ENCODE peak calls at places on chromosome 15, in four cellular contexts. One of them, this sample, is unnamed.

GRCh38 chr15:45165536-45165935 is 22.2 kb downstream of the SHF start:
- DNase-seq in AG04449: no peak
- DNase-seq in CD8-positive, alpha-beta T cell: no peak
- DNase-seq in HAP-1: no peak
- DNase-seq in this sample: no peak

GRCh38 chr15:88874275-88874674 is 21.1 kb downstream of the HAPLN3 start:
- DNase-seq in CD8-positive, alpha-beta T cell: no peak
- DNase-seq in HAP-1: no peak
- DNase-seq in AG04449: no peak
- DNase-seq in this sample: no peak

GRCh38 chr15:74202461-74203401 is at the start of gene STRA6:
- DNase-seq in HAP-1: peak
- DNase-seq in AG04449: no peak
- DNase-seq in CD8-positive, alpha-beta T cell: no peak
- DNase-seq in this sample: no peak

GRCh38 chr15:23642413-23643044 is 5.1 kb downstream of the MAGEL2 start:
- DNase-seq in AG04449: no peak
- DNase-seq in CD8-positive, alpha-beta T cell: peak
- DNase-seq in HAP-1: peak
- DNase-seq in this sample: no peak

GRCh38 chr15:84082739-84083138 is 152.8 kb upstream of the GOLGA6L4 start:
- DNase-seq in CD8-positive, alpha-beta T cell: no peak
- DNase-seq in AG04449: no peak
- DNase-seq in HAP-1: no peak
- DNase-seq in this sample: no peak

GRCh38 chr15:98025237-98025636 is 64.7 kb downstream of the ARRDC4 start:
- DNase-seq in HAP-1: no peak
- DNase-seq in AG04449: no peak
- DNase-seq in CD8-positive, alpha-beta T cell: no peak
- DNase-seq in this sample: no peak

GRCh38 chr15:101482526-101483371 is 6.8 kb downstream of the PCSK6 start:
- DNase-seq in HAP-1: no peak
- DNase-seq in CD8-positive, alpha-beta T cell: no peak
- DNase-seq in AG04449: no peak
- DNase-seq in this sample: no peak

GRCh38 chr15:71651750-71652186 is 158.6 kb upstream of the NR2E3 start:
- DNase-seq in AG04449: peak
- DNase-seq in HAP-1: peak
- DNase-seq in CD8-positive, alpha-beta T cell: no peak
- DNase-seq in this sample: no peak

GRCh38 chr15:61749169-61749568 is 311.1 kb downstream of the VPS13C start:
- DNase-seq in CD8-positive, alpha-beta T cell: no peak
- DNase-seq in HAP-1: no peak
- DNase-seq in AG04449: no peak
- DNase-seq in this sample: no peak

GRCh38 chr15:88881781-88882180 is 13.6 kb downstream of the HAPLN3 start:
- DNase-seq in AG04449: no peak
- DNase-seq in HAP-1: no peak
- DNase-seq in CD8-positive, alpha-beta T cell: no peak
- DNase-seq in this sample: no peak

GRCh38 chr15:38883987-38884386 is 319.4 kb upstream of the RASGRP1 start:
- DNase-seq in CD8-positive, alpha-beta T cell: no peak
- DNase-seq in HAP-1: no peak
- DNase-seq in AG04449: no peak
- DNase-seq in this sample: no peak

GRCh38 chr15:43913941-43914340 is 87.1 kb downstream of the WDR76 start:
- DNase-seq in CD8-positive, alpha-beta T cell: no peak
- DNase-seq in HAP-1: no peak
- DNase-seq in AG04449: no peak
- DNase-seq in this sample: no peak

GRCh38 chr15:87287156-87287555 is 969.4 kb downstream of the NTRK3 start:
- DNase-seq in CD8-positive, alpha-beta T cell: no peak
- DNase-seq in HAP-1: no peak
- DNase-seq in AG04449: peak
- DNase-seq in this sample: no peak

GRCh38 chr15:76060098-76060989 is 559 bp downstream of the TMEM266 start:
- DNase-seq in CD8-positive, alpha-beta T cell: no peak
- DNase-seq in HAP-1: no peak
- DNase-seq in AG04449: no peak
- DNase-seq in this sample: no peak

GRCh38 chr15:78739206-78739605 is 72.1 kb downstream of the ADAMTS7 start:
- DNase-seq in AG04449: no peak
- DNase-seq in HAP-1: peak
- DNase-seq in CD8-positive, alpha-beta T cell: no peak
- DNase-seq in this sample: peak

GRCh38 chr15:96342611-96343528 is 12.4 kb downstream of the NR2F2 start:
- DNase-seq in HAP-1: no peak
- DNase-seq in CD8-positive, alpha-beta T cell: no peak
- DNase-seq in AG04449: no peak
- DNase-seq in this sample: no peak

GRCh38 chr15:95932676-95933075 is 397.8 kb upstream of the NR2F2 start:
- DNase-seq in AG04449: peak
- DNase-seq in HAP-1: no peak
- DNase-seq in CD8-positive, alpha-beta T cell: no peak
- DNase-seq in this sample: no peak

GRCh38 chr15:56254270-56254669 is 10.6 kb upstream of the RFX7 start:
- DNase-seq in HAP-1: no peak
- DNase-seq in AG04449: no peak
- DNase-seq in CD8-positive, alpha-beta T cell: no peak
- DNase-seq in this sample: no peak

GRCh38 chr15:64527263-64527984 is 67.0 kb downstream of the ZNF609 start:
- DNase-seq in HAP-1: no peak
- DNase-seq in CD8-positive, alpha-beta T cell: no peak
- DNase-seq in AG04449: peak
- DNase-seq in this sample: no peak

GRCh38 chr15:88759872-88760271 is 43.4 kb upstream of the ACAN start:
- DNase-seq in CD8-positive, alpha-beta T cell: no peak
- DNase-seq in AG04449: no peak
- DNase-seq in HAP-1: no peak
- DNase-seq in this sample: no peak

GRCh38 chr15:82709081-82709420 is 624 bp downstream of the AP3B2 start:
- DNase-seq in HAP-1: peak
- DNase-seq in AG04449: no peak
- DNase-seq in CD8-positive, alpha-beta T cell: no peak
- DNase-seq in this sample: no peak

GRCh38 chr15:96551196-96551595 is 220.7 kb downstream of the NR2F2 start:
- DNase-seq in AG04449: no peak
- DNase-seq in HAP-1: no peak
- DNase-seq in CD8-positive, alpha-beta T cell: no peak
- DNase-seq in this sample: no peak

GRCh38 chr15:31740203-31740602 is 290.1 kb upstream of the CHRNA7 start:
- DNase-seq in CD8-positive, alpha-beta T cell: no peak
- DNase-seq in HAP-1: no peak
- DNase-seq in AG04449: no peak
- DNase-seq in this sample: no peak

GRCh38 chr15:45138814-45139765 is 9.3 kb downstream of the DUOX1 start:
- DNase-seq in CD8-positive, alpha-beta T cell: no peak
- DNase-seq in AG04449: no peak
- DNase-seq in HAP-1: no peak
- DNase-seq in this sample: no peak

GRCh38 chr15:68230157-68231100 is 901 bp upstream of the CLN6 start:
- DNase-seq in AG04449: no peak
- DNase-seq in HAP-1: no peak
- DNase-seq in CD8-positive, alpha-beta T cell: no peak
- DNase-seq in this sample: peak

GRCh38 chr15:34650177-34650576 is 66.7 kb upstream of the GOLGA8B start:
- DNase-seq in HAP-1: no peak
- DNase-seq in CD8-positive, alpha-beta T cell: no peak
- DNase-seq in AG04449: peak
- DNase-seq in this sample: no peak

GRCh38 chr15:93235926-93236781 is 147.1 kb upstream of the RGMA start:
- DNase-seq in CD8-positive, alpha-beta T cell: no peak
- DNase-seq in HAP-1: no peak
- DNase-seq in AG04449: no peak
- DNase-seq in this sample: no peak

GRCh38 chr15:45201557-45202246 is 13.9 kb upstream of the SHF start:
- DNase-seq in AG04449: no peak
- DNase-seq in HAP-1: no peak
- DNase-seq in CD8-positive, alpha-beta T cell: no peak
- DNase-seq in this sample: no peak

GRCh38 chr15:28920781-28921331 is 35.1 kb downstream of the APBA2 start:
- DNase-seq in AG04449: no peak
- DNase-seq in CD8-positive, alpha-beta T cell: no peak
- DNase-seq in HAP-1: no peak
- DNase-seq in this sample: no peak

GRCh38 chr15:89810837-89811236 is 3.8 kb downstream of the ANPEP start:
- DNase-seq in HAP-1: no peak
- DNase-seq in AG04449: no peak
- DNase-seq in CD8-positive, alpha-beta T cell: no peak
- DNase-seq in this sample: no peak

GRCh38 chr15:90362936-90363212 is 10.8 kb downstream of the ZNF774 start:
- DNase-seq in AG04449: peak
- DNase-seq in HAP-1: no peak
- DNase-seq in CD8-positive, alpha-beta T cell: no peak
- DNase-seq in this sample: no peak

GRCh38 chr15:74326759-74327158 is 40.7 kb downstream of the CYP11A1 start:
- DNase-seq in CD8-positive, alpha-beta T cell: no peak
- DNase-seq in AG04449: no peak
- DNase-seq in HAP-1: no peak
- DNase-seq in this sample: no peak

GRCh38 chr15:93321881-93322282 is 232.9 kb upstream of the RGMA start:
- DNase-seq in HAP-1: no peak
- DNase-seq in AG04449: no peak
- DNase-seq in CD8-positive, alpha-beta T cell: no peak
- DNase-seq in this sample: no peak

GRCh38 chr15:88606437-88606794 is 14.7 kb upstream of the AEN start:
- DNase-seq in HAP-1: no peak
- DNase-seq in AG04449: no peak
- DNase-seq in CD8-positive, alpha-beta T cell: no peak
- DNase-seq in this sample: peak

GRCh38 chr15:98324341-98324970 is 323.9 kb upstream of the IGF1R start:
- DNase-seq in AG04449: no peak
- DNase-seq in CD8-positive, alpha-beta T cell: no peak
- DNase-seq in HAP-1: no peak
- DNase-seq in this sample: no peak

DNA sequence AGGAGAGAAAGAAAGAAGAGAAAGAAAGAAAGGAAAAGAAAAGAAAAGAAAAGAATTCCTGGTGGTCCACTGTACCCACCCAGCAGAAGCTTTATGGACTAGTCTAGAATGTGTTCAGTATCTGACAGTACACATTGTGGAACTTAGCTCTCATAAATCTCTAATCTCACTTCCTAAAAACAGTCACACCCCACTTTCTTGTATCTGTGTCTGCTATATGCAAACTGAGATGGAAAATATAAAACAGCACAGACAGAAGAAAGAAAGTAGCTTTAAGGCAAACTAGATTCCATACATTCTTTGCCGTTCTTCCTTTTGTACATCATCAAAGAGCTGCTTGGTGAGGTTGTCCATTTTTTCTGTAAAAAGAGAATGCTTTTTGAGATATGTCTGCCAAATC is 41.1 kb upstream of the GNB5 start:
- DNase-seq in HAP-1: no peak
- DNase-seq in AG04449: no peak
- DNase-seq in CD8-positive, alpha-beta T cell: no peak
- DNase-seq in this sample: no peak
- H3K4me3 ChIP-seq in HAP-1: no peak
- H3K4me3 ChIP-seq in AG04449: no peak
- H3K4me3 ChIP-seq in CD8-positive, alpha-beta T cell: no peak
- H3K4me3 ChIP-seq in this sample: no peak

DNA sequence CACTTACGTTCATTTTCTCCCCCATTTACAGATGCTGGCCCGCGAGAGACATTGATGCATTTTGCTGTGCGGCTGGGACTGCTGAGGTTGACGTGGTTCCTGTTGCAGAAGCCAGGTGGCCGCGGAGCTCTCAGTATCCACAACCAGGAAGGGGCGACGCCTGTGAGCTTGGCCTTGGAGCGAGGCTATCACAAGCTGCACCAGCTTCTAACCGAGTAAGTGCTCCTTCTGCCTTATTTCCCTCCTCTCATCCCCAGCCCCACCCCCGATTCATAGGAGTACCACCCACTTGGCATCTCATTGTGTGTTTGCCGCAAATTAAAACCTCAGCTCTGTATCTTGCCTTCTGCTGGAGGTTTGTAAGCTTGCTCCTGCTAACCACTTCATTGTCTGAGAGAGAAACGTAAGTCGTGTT is 163.3 kb downstream of the AKAP13 start:
- DNase-seq in CD8-positive, alpha-beta T cell: peak
- DNase-seq in HAP-1: peak
- DNase-seq in AG04449: no peak
- DNase-seq in this sample: no peak
- H3K4me3 ChIP-seq in CD8-positive, alpha-beta T cell: no peak
- H3K4me3 ChIP-seq in HAP-1: no peak
- H3K4me3 ChIP-seq in AG04449: no peak
- H3K4me3 ChIP-seq in this sample: no peak

GRCh38 chr15:70625438-70625837 is 137.9 kb downstream of the UACA start:
- DNase-seq in AG04449: no peak
- DNase-seq in CD8-positive, alpha-beta T cell: no peak
- DNase-seq in HAP-1: no peak
- DNase-seq in this sample: no peak

GRCh38 chr15:70628542-70628941 is 134.8 kb downstream of the UACA start:
- DNase-seq in HAP-1: no peak
- DNase-seq in AG04449: no peak
- DNase-seq in CD8-positive, alpha-beta T cell: no peak
- DNase-seq in this sample: no peak

GRCh38 chr15:70627322-70627721 is 136.0 kb downstream of the UACA start:
- DNase-seq in CD8-positive, alpha-beta T cell: no peak
- DNase-seq in AG04449: no peak
- DNase-seq in HAP-1: no peak
- DNase-seq in this sample: no peak

GRCh38 chr15:70629735-70630273 is 133.6 kb downstream of the UACA start:
- DNase-seq in HAP-1: no peak
- DNase-seq in AG04449: no peak
- DNase-seq in CD8-positive, alpha-beta T cell: no peak
- DNase-seq in this sample: no peak

GRCh38 chr15:70627734-70628541 is 135.4 kb downstream of the UACA start:
- DNase-seq in CD8-positive, alpha-beta T cell: no peak
- DNase-seq in AG04449: no peak
- DNase-seq in HAP-1: no peak
- DNase-seq in this sample: no peak
- H3K4me3 ChIP-seq in CD8-positive, alpha-beta T cell: no peak
- H3K4me3 ChIP-seq in AG04449: no peak
- H3K4me3 ChIP-seq in HAP-1: no peak
- H3K4me3 ChIP-seq in this sample: no peak

DNA sequence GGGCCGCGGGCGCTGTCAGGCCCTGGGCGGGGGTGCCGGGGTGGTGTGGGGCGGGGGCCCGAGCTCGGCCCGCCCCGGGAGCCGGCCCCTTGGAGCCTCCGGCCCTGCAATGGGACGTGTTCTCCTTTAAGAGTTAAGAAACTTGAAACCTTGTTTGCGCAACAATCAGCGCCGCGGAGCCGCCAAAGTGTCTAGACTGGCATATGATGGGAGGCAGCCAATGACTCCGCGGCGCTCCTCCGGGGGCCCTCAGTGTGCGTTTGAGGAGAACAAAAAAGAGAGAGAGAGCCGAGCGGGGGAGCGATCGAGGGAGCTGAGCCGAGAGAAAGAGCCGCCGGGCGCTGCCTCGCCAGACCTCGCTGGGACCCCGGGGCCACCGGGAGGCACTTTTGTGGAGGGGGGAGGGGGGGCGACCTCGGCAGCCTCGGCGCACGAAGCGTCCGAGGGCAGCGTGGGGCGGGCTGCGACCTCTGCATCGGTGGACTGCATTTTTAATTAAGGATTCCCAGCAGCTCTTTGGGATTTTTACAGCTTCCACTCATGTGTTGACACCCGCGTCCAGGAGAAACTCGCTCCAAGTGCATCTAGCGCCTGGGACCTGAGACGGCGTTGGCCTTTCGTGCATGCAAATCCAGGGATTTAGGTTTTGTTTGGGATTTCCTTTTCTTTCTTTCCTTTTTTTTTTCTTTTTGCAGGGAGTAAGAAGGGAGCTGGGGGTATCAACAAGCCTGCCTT is at the start of gene SMAD6:
- DNase-seq in HAP-1: peak
- DNase-seq in AG04449: peak
- DNase-seq in CD8-positive, alpha-beta T cell: peak
- DNase-seq in this sample: no peak
- H3K4me3 ChIP-seq in HAP-1: peak
- H3K4me3 ChIP-seq in AG04449: peak
- H3K4me3 ChIP-seq in CD8-positive, alpha-beta T cell: peak
- H3K4me3 ChIP-seq in this sample: peak

This sample was measured in vagina.